ENCODE peak calls at places on chromosomes 6 and 20, in seven cellular contexts. H, G, S, E, I, B and Y are unnamed samples.

GRCh38 chr6:43911625-43912577 is 141.9 kb downstream of the VEGFA start:
- DNase-seq in H (no peak), G (no peak), S (no peak), E (no peak), I (no peak), B (peak), Y (no peak)

GRCh38 chr6:96520039-96520850 is 1.4 kb upstream of the UFL1 start:
- DNase-seq in H (no peak), G (no peak), S (peak), E (peak), I (peak), B (peak), Y (no peak)

GRCh38 chr6:131062245-131063027 is 609 bp downstream of the EPB41L2 start:
- DNase-seq in H (no peak), G (peak), S (no peak), E (no peak), I (no peak), B (peak), Y (no peak)

GRCh38 chr6:97497713-97498331 is 214.8 kb upstream of the MMS22L start:
- DNase-seq in H (peak), G (peak), S (peak), E (peak), I (peak), B (peak), Y (peak)

GRCh38 chr6:30067460-30068139 is 602 bp downstream of the PPP1R11 start:
- DNase-seq in H (no peak), G (no peak), S (no peak), E (no peak), I (no peak), B (peak), Y (no peak)

GRCh38 chr20:31572042-31572700 is 32.9 kb upstream of the ID1 start:
- DNase-seq in H (no peak), G (no peak), S (no peak), E (no peak), I (no peak), B (no peak), Y (no peak)

GRCh38 chr6:53761036-53761435 is 33.8 kb upstream of the LRRC1 start:
- DNase-seq in H (no peak), G (no peak), S (no peak), E (peak), I (peak), B (no peak), Y (no peak)

GRCh38 chr6:87483929-87484328 is 11.2 kb downstream of the SLC35A1 start:
- DNase-seq in H (no peak), G (no peak), S (peak), E (peak), I (peak), B (peak), Y (no peak)

GRCh38 chr6:119285908-119286625 is 63.5 kb downstream of the MAN1A1 start:
- DNase-seq in H (no peak), G (no peak), S (no peak), E (no peak), I (no peak), B (no peak), Y (no peak)

GRCh38 chr6:25435397-25435985 is 156.3 kb downstream of the CARMIL1 start:
- DNase-seq in H (no peak), G (no peak), S (no peak), E (no peak), I (no peak), B (no peak), Y (no peak)

GRCh38 chr6:31861919-31862343 is 690 bp downstream of the NEU1 start:
- DNase-seq in H (no peak), G (no peak), S (no peak), E (no peak), I (no peak), B (no peak), Y (no peak)

GRCh38 chr20:19742974-19743649 is 14.9 kb upstream of the RIN2 start:
- DNase-seq in H (no peak), G (no peak), S (no peak), E (no peak), I (no peak), B (no peak), Y (no peak)

GRCh38 chr6:148445620-148446019 is 103.0 kb downstream of the SASH1 start:
- DNase-seq in H (no peak), G (no peak), S (no peak), E (peak), I (peak), B (no peak), Y (no peak)

GRCh38 chr6:2563635-2564034 is 187.1 kb downstream of the MYLK4 start:
- DNase-seq in H (no peak), G (no peak), S (no peak), E (peak), I (no peak), B (peak), Y (no peak)

GRCh38 chr6:136289579-136290405 is at the start of gene BCLAF1:
- DNase-seq in H (peak), G (peak), S (peak), E (peak), I (peak), B (peak), Y (peak)

GRCh38 chr6:84762941-84763396 is 1.4 kb downstream of the TBX18 start:
- DNase-seq in H (no peak), G (no peak), S (no peak), E (no peak), I (no peak), B (no peak), Y (no peak)

GRCh38 chr20:44057698-44058675 is 129.0 kb downstream of the JPH2 start:
- DNase-seq in H (no peak), G (no peak), S (no peak), E (peak), I (peak), B (no peak), Y (no peak)

GRCh38 chr6:113351183-113351834 is 505.8 kb upstream of the MARCKS start:
- DNase-seq in H (no peak), G (no peak), S (no peak), E (peak), I (peak), B (no peak), Y (no peak)

GRCh38 chr6:53862517-53863457 is 68.0 kb downstream of the LRRC1 start:
- DNase-seq in H (no peak), G (no peak), S (no peak), E (peak), I (peak), B (no peak), Y (no peak)

GRCh38 chr6:27651371-27651732 is 178.4 kb upstream of the ZNF184 start:
- DNase-seq in H (no peak), G (no peak), S (peak), E (peak), I (no peak), B (peak), Y (no peak)

GRCh38 chr6:36986704-36987047 is 680 bp upstream of the MTCH1 start:
- DNase-seq in H (no peak), G (no peak), S (no peak), E (peak), I (no peak), B (no peak), Y (no peak)

GRCh38 chr20:12113468-12114371 is 196.0 kb downstream of the BTBD3 start:
- DNase-seq in H (no peak), G (no peak), S (no peak), E (peak), I (no peak), B (peak), Y (peak)

GRCh38 chr6:169337881-169338445 is 84.3 kb upstream of the THBS2 start:
- DNase-seq in H (no peak), G (no peak), S (no peak), E (no peak), I (no peak), B (no peak), Y (no peak)

GRCh38 chr20:11919046-11919445 is 1.4 kb downstream of the BTBD3 start:
- DNase-seq in H (no peak), G (no peak), S (no peak), E (no peak), I (no peak), B (peak), Y (no peak)

GRCh38 chr20:48017992-48018391 is 232.7 kb upstream of the SULF2 start:
- DNase-seq in H (no peak), G (no peak), S (no peak), E (no peak), I (no peak), B (no peak), Y (no peak)

GRCh38 chr6:100593522-100593921 is 128.8 kb upstream of the SIM1 start:
- DNase-seq in H (no peak), G (no peak), S (no peak), E (peak), I (no peak), B (no peak), Y (no peak)

GRCh38 chr6:157469378-157469777 is 88.4 kb downstream of the ZDHHC14 start:
- DNase-seq in H (no peak), G (no peak), S (no peak), E (peak), I (no peak), B (no peak), Y (no peak)

GRCh38 chr6:110714143-110714542 is 101.1 kb downstream of the CDK19 start:
- DNase-seq in H (no peak), G (peak), S (no peak), E (peak), I (no peak), B (no peak), Y (no peak)

GRCh38 chr6:111888928-111889696 is 15.9 kb upstream of the FYN start:
- DNase-seq in H (no peak), G (no peak), S (no peak), E (peak), I (peak), B (peak), Y (no peak)

GRCh38 chr6:168032383-168032760 is 34.9 kb downstream of the KIF25 start:
- DNase-seq in H (no peak), G (no peak), S (no peak), E (peak), I (peak), B (no peak), Y (no peak)

GRCh38 chr6:86118271-86118670 is 475.6 kb upstream of the SYNCRIP start:
- DNase-seq in H (no peak), G (no peak), S (no peak), E (no peak), I (no peak), B (no peak), Y (no peak)

GRCh38 chr20:6053776-6054688 is at the start of gene LRRN4:
- DNase-seq in H (no peak), G (no peak), S (no peak), E (no peak), I (peak), B (peak), Y (no peak)

GRCh38 chr6:88165877-88166492 is at the start of gene CNR1:
- DNase-seq in H (no peak), G (peak), S (peak), E (no peak), I (peak), B (peak), Y (peak)

GRCh38 chr20:14861028-14861699 is 523.8 kb upstream of the FLRT3 start:
- DNase-seq in H (no peak), G (no peak), S (no peak), E (no peak), I (no peak), B (no peak), Y (no peak)

GRCh38 chr20:47272893-47273590 is 83.5 kb downstream of the ZMYND8 start:
- DNase-seq in H (peak), G (peak), S (peak), E (peak), I (peak), B (peak), Y (peak)

GRCh38 chr6:167849846-167850459 is 23.2 kb downstream of the AFDN start:
- DNase-seq in H (no peak), G (no peak), S (peak), E (peak), I (peak), B (peak), Y (no peak)

GRCh38 chr20:32045999-32046398 is 6.0 kb upstream of the HCK start:
- DNase-seq in H (no peak), G (no peak), S (no peak), E (no peak), I (no peak), B (no peak), Y (no peak)

GRCh38 chr6:143449731-143450452 is 603 bp downstream of the ADAT2 start:
- DNase-seq in H (no peak), G (peak), S (peak), E (peak), I (peak), B (peak), Y (no peak)